ENCODE peak calls at places on chromosomes 6 and 20, in five cellular contexts. N, Q, L, F and I are unnamed samples.

GRCh38 chr6:113774122-113774835 is 82.9 kb upstream of the MARCKS start:
- DNase-seq in N (peak; percentile 15), L (no peak), F (no peak), Q (peak; percentile 9), I (no peak)

GRCh38 chr6:85600713-85601313 is 7.2 kb upstream of the SNX14 start:
- DNase-seq in L (no peak), F (no peak), Q (no peak), N (no peak), I (no peak)

GRCh38 chr6:112332274-112332673 is 14.9 kb upstream of the RFPL4B start:
- DNase-seq in L (no peak), F (no peak), N (no peak), Q (no peak), I (no peak)

GRCh38 chr6:33407132-33407718 is 3.6 kb upstream of the PHF1 start:
- DNase-seq in N (no peak), L (no peak), Q (no peak), F (peak; percentile 63), I (no peak)

GRCh38 chr20:44494681-44495080 is 19.0 kb downstream of the TTPAL start:
- DNase-seq in F (no peak), L (no peak), N (no peak), Q (no peak), I (no peak)

GRCh38 chr20:5780233-5781217 is 30.3 kb downstream of the SHLD1 start:
- DNase-seq in N (peak; percentile 26), F (peak; percentile 39), Q (no peak), L (no peak), I (no peak)

GRCh38 chr20:11917663-11918062 is at the start of gene BTBD3:
- DNase-seq in L (no peak), F (peak; percentile 1), Q (peak; percentile 30), N (peak; percentile 29), I (no peak)

GRCh38 chr6:157323924-157324276 is 581 bp upstream of the TMEM242 start:
- DNase-seq in Q (peak; percentile 90), N (peak; percentile 59), L (peak; percentile 83), F (peak; percentile 81), I (peak; percentile 89)

GRCh38 chr6:42428326-42429041 is 23.2 kb downstream of the TRERF1 start:
- DNase-seq in F (no peak), L (peak; percentile 65), Q (no peak), N (no peak), I (no peak)

GRCh38 chr6:170131351-170131750 is 159.5 kb downstream of the DLL1 start:
- DNase-seq in Q (no peak), F (no peak), L (peak; percentile 37), N (no peak), I (peak; percentile 35)

GRCh38 chr20:15642676-15643075 is 930.6 kb downstream of the KIF16B start:
- DNase-seq in N (no peak), L (no peak), F (no peak), Q (no peak), I (no peak)

GRCh38 chr20:8423482-8423881 is 291.4 kb downstream of the PLCB1 start:
- DNase-seq in L (no peak), F (no peak), Q (no peak), N (no peak), I (no peak)

GRCh38 chr6:38305995-38306681 is 333.6 kb downstream of the BTBD9 start:
- DNase-seq in L (no peak), N (no peak), F (no peak), Q (no peak), I (no peak)

GRCh38 chr20:58760881-58761280 is 68.3 kb downstream of the NPEPL1 start:
- DNase-seq in N (no peak), L (no peak), Q (no peak), F (no peak), I (no peak)

GRCh38 chr6:41419385-41419784 is 84.0 kb downstream of the NCR2 start:
- DNase-seq in N (no peak), F (no peak), Q (no peak), L (no peak), I (no peak)

GRCh38 chr6:15948930-15949900 is 179.7 kb upstream of the MYLIP start:
- DNase-seq in Q (peak; percentile 60), L (no peak), N (no peak), F (peak; percentile 73), I (peak; percentile 63)

GRCh38 chr20:59443558-59443957 is 143.1 kb downstream of the EDN3 start:
- DNase-seq in L (no peak), N (no peak), Q (no peak), F (no peak), I (no peak)

GRCh38 chr6:168888786-168889345 is 364.8 kb downstream of the THBS2 start:
- DNase-seq in L (no peak), F (no peak), Q (no peak), N (no peak), I (no peak)
- TF ChIP-seq CTCF in L (no peak), F (no peak), Q (no peak), N (no peak), I (no peak)

GRCh38 chr6:108673153-108673552 is 112.4 kb downstream of the FOXO3 start:
- DNase-seq in L (no peak), N (no peak), Q (no peak), F (no peak), I (no peak)

GRCh38 chr6:108673602-108674001 is 112.9 kb downstream of the FOXO3 start:
- DNase-seq in N (no peak), L (no peak), F (no peak), Q (no peak), I (no peak)

GRCh38 chr6:108676555-108676954 is 115.8 kb downstream of the FOXO3 start:
- DNase-seq in N (no peak), L (no peak), F (no peak), Q (no peak), I (no peak)

GRCh38 chr6:108677357-108677756 is 116.6 kb downstream of the FOXO3 start:
- DNase-seq in N (no peak), L (no peak), F (no peak), Q (no peak), I (no peak)

DNA sequence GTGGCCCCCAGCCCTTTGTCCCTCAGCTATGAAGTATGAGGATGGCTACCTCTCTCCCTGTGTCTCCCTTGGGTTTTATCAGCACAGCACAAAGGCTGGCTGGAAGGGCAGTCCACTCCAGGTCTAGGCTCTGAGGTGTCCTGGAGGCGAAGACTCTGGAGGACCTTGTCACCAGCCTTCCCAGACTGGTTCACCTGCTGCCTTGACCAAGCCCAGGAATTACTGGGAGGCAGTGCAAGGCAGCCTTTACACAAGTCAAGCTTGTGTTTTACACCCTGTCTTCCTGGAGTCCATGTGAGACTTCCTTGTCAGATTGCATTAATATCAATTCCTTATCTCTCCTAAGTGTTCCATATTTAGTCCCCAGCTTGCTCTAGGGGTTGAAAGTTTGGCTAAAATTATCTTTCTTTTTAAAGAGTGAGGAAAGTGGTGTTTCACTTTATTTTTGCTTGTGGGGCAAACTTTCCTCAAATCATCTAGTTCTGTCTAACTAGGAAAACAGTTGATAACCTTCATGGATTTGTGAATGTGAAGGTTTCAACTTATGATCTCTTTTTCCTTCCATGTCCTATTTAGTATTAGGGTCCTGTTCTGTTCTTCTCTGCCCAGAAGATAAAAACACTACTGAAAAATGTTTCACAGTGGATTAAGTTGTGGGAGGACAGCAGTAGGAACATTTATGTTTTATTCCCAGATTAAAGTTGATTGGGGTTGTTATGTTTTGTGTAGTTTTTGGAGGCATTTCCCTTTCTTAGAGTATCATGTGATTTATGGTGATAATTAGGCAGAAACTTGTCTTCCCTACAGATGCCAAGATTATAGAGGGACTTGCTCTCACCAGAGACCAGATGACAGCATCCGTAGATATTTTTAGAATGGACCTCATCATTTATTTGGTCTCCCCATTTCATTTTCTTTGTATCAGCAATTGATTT is 114.8 kb downstream of the FOXO3 start:
- DNase-seq in L (no peak), Q (peak; percentile 14), N (no peak), F (no peak), I (no peak)
- H3K27ac ChIP-seq in L (no peak overlapping the region), Q (peak overlapping the region; percentile 1), N (no peak overlapping the region), F (no peak overlapping the region), I (peak overlapping the region; percentile 27)

DNA sequence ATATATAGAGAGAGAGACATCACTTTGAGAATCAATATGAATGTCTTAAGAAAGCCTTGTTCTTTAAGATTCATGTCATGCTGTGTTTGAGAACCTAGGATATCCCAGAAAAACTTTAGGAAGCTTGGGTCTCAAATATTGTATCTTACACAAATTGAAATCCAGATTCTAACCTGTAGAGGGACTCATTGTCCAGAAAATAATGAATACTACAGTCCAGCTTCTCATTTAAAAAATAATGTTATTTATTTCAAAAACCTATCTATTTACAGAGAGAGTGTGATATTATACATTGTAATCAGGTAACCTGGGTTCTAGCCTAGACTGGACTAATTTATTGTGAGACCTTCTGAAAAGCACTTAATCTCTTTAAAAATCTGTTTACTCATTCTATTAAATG is 4.2 kb downstream of the RFX6 start:
- DNase-seq in Q (no peak), L (no peak), N (no peak), F (no peak), I (no peak)
- TF ChIP-seq CTCF in Q (no peak), L (no peak), N (peak; percentile 4), F (no peak), I (no peak)

GRCh38 chr6:3140201-3140600 is 17.1 kb downstream of the TUBB2A start:
- DNase-seq in N (no peak), Q (no peak), L (no peak), F (no peak), I (no peak)
- H3K27ac ChIP-seq in N (no peak overlapping the region), Q (no peak overlapping the region), L (no peak overlapping the region), F (no peak overlapping the region), I (no peak overlapping the region)

GRCh38 chr20:37897008-37897548 is 5.8 kb upstream of the VSTM2L start:
- DNase-seq in F (peak; percentile 61), N (no peak), L (no peak), Q (peak; percentile 79), I (no peak)
- TF ChIP-seq CTCF in F (peak; percentile 62), N (peak; percentile 42), L (no peak), Q (peak; percentile 52), I (no peak)

DNA sequence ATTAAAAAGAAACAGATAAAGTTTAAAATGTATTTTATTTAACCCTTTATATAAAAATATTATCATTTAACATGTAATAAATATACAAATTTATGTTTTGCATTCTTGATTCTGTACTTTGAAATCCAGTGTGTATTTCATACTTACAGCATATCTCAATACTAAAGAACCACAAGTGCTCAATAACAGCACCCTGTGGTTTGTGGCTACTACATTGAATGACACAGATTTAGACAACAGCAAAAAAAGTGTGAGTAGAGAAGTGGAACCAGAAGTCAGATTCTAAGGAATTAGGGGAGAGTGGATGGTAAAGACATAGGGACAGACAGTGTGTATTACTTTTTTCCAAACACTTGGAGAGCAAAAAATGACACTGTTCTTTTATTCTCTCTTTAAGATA is 524.5 kb downstream of the BMP2 start:
- DNase-seq in N (no peak), F (no peak), Q (no peak), L (no peak), I (no peak)
- H3K27ac ChIP-seq in N (no peak overlapping the region), F (no peak overlapping the region), Q (no peak overlapping the region), L (no peak overlapping the region), I (no peak overlapping the region)

GRCh38 chr6:219019-219570 is 73.2 kb upstream of the DUSP22 start:
- DNase-seq in N (no peak), Q (no peak), F (no peak), L (no peak), I (peak; percentile 20)
- TF ChIP-seq CTCF in N (no peak), Q (no peak), F (no peak), L (no peak), I (no peak)

GRCh38 chr20:19975436-19975799 is 41.7 kb upstream of the NAA20 start:
- DNase-seq in F (no peak), N (no peak), L (no peak), Q (no peak), I (peak; percentile 71)
- H3K27ac ChIP-seq in F (no peak overlapping the region), N (peak overlapping the region; percentile 100), L (peak overlapping the region; percentile 91), Q (peak overlapping the region; percentile 97), I (peak overlapping the region; percentile 87)